ENCODE peak calls at places on chromosomes 12 and 14, in seven cellular contexts. L is psoas muscle, T is mucosa of descending colon, H is cardiac fibroblast, X is GM23338, E is ascending aorta, M is thoracic aorta. F is an unnamed sample.

GRCh38 chr14:89417469-89418225 is 614 bp upstream of the FOXN3 start:
- DNase-seq in T (peak), X (peak), E (no peak), M (no peak), H (peak), L (peak), F (no peak)

GRCh38 chr12:47736877-47737676 is 11.8 kb upstream of the ENDOU start:
- DNase-seq in M (peak), T (peak), X (no peak), L (peak), E (peak), H (peak), F (no peak)

GRCh38 chr12:132429122-132429931 is 60.6 kb upstream of the FBRSL1 start:
- DNase-seq in E (no peak), L (no peak), H (peak), X (peak), T (no peak), M (no peak), F (no peak)

GRCh38 chr12:39329876-39330275 is 113.0 kb downstream of the KIF21A start:
- DNase-seq in X (no peak), T (no peak), H (no peak), M (no peak), L (no peak), E (no peak), F (no peak)

GRCh38 chr12:89368386-89368785 is 16.1 kb upstream of the DUSP6 start:
- DNase-seq in M (no peak), T (no peak), E (no peak), X (no peak), L (no peak), H (no peak), F (no peak)

GRCh38 chr12:57765698-57766463 is 997 bp downstream of the CYP27B1 start:
- DNase-seq in T (no peak), X (peak), M (no peak), L (no peak), H (no peak), E (no peak), F (no peak)

GRCh38 chr14:68655021-68655811 is 137.7 kb downstream of the ZFP36L1 start:
- DNase-seq in E (no peak), X (no peak), T (no peak), L (no peak), M (no peak), H (peak), F (no peak)

GRCh38 chr14:61229475-61229888 is 51.7 kb downstream of the TMEM30B start:
- DNase-seq in L (no peak), T (no peak), E (no peak), H (no peak), X (no peak), M (no peak), F (peak)

GRCh38 chr14:92539875-92540274 is 26.3 kb downstream of the RIN3 start:
- DNase-seq in M (no peak), E (no peak), H (peak), X (no peak), T (peak), L (peak), F (no peak)

GRCh38 chr14:29410581-29410980 is 517.1 kb downstream of the PRKD1 start:
- DNase-seq in T (no peak), M (no peak), E (no peak), H (no peak), L (no peak), X (no peak), F (no peak)

GRCh38 chr12:50351120-50352043 is 45.0 kb downstream of the FAM186A start:
- DNase-seq in T (no peak), E (no peak), X (no peak), L (peak), M (no peak), H (peak), F (no peak)

GRCh38 chr12:11023387-11023786 is 967 bp upstream of the TAS2R19 start:
- DNase-seq in E (no peak), X (no peak), L (no peak), T (no peak), H (no peak), M (no peak), F (no peak)

GRCh38 chr12:11022520-11022919 is at the start of gene TAS2R19:
- DNase-seq in T (no peak), X (no peak), L (no peak), M (no peak), E (no peak), H (no peak), F (no peak)

GRCh38 chr12:11031307-11031706 is at the start of gene TAS2R31:
- DNase-seq in E (no peak), H (no peak), T (no peak), X (no peak), M (no peak), L (no peak), F (no peak)

GRCh38 chr12:11026118-11026517 is 3.7 kb upstream of the TAS2R19 start:
- DNase-seq in X (peak), L (no peak), T (no peak), E (no peak), H (no peak), M (no peak), F (no peak)
- TF ChIP-seq CTCF in X (peak), L (no peak), T (no peak), E (no peak), H (peak), M (no peak), F (peak)

GRCh38 chr12:86216591-86216990 is 39.6 kb downstream of the MGAT4C start:
- DNase-seq in L (no peak), T (no peak), E (no peak), H (no peak), X (no peak), M (no peak), F (no peak)
- H3K4me3 ChIP-seq in L (no peak), T (no peak), E (no peak), H (no peak), X (no peak), M (no peak), F (no peak)

GRCh38 chr12:130938186-130938585 is 15.5 kb upstream of the ADGRD1 start:
- DNase-seq in E (no peak), M (no peak), X (no peak), H (no peak), L (no peak), T (no peak), F (no peak)
- TF ChIP-seq CTCF in E (no peak), M (no peak), X (no peak), H (no peak), L (no peak), T (no peak), F (no peak)

DNA sequence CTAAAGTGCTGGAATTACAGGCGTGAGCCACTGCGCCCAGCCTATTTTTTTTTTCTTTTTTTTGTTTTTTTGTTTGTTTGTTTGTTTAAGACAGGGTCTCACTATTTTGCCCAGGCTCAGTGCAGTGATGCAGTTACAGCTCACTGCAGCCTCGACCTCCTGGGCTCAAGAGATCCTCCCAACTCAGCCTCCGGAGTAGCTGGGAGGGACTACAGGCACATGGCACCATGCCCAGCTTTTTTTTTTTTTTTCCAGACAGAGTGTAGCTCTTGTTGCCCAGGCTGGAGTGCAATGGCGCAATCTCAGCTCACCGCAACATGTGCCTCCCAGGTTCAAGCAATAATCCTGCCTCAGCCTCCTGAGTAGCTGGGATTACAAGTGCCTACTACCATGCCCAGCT is 5.8 kb upstream of the ITFG2 start:
- DNase-seq in E (no peak), M (no peak), L (no peak), T (no peak), H (no peak), X (no peak), F (no peak)
- H3K4me3 ChIP-seq in E (no peak), M (no peak), L (no peak), T (no peak), H (no peak), X (no peak), F (no peak)

GRCh38 chr12:43733687-43734086 is 24.9 kb downstream of the PUS7L start:
- DNase-seq in T (no peak), L (no peak), M (no peak), E (no peak), H (no peak), X (no peak), F (no peak)
- TF ChIP-seq CTCF in T (no peak), L (no peak), M (no peak), E (no peak), H (no peak), X (no peak), F (peak)

F was measured in LNCaP clone FGC.